ENCODE peak calls at places on chromosomes 13 and 19, in seven cellular contexts. One of them, this sample, is unnamed.

GRCh38 chr13:94559201-94559795 is 36.7 kb downstream of the TGDS start:
- DNase-seq in fibroblast of pulmonary artery: no peak
- DNase-seq in endothelial cell: no peak
- DNase-seq in hepatocyte: no peak
- DNase-seq in pancreas: no peak
- DNase-seq in lower leg skin: no peak
- DNase-seq in tibial artery: no peak
- DNase-seq in this sample: no peak

GRCh38 chr13:21998279-21998678 is 327.4 kb downstream of the FGF9 start:
- DNase-seq in fibroblast of pulmonary artery: no peak
- DNase-seq in endothelial cell: no peak
- DNase-seq in hepatocyte: no peak
- DNase-seq in pancreas: no peak
- DNase-seq in lower leg skin: no peak
- DNase-seq in tibial artery: no peak
- DNase-seq in this sample: no peak

GRCh38 chr19:14770944-14771839 is 7.2 kb downstream of the ADGRE2 start:
- DNase-seq in fibroblast of pulmonary artery: no peak
- DNase-seq in endothelial cell: no peak
- DNase-seq in hepatocyte: no peak
- DNase-seq in pancreas: no peak
- DNase-seq in lower leg skin: no peak
- DNase-seq in tibial artery: no peak
- DNase-seq in this sample: no peak

GRCh38 chr13:23268441-23268840 is 87.7 kb downstream of the SGCG start:
- DNase-seq in fibroblast of pulmonary artery: no peak
- DNase-seq in endothelial cell: no peak
- DNase-seq in hepatocyte: no peak
- DNase-seq in pancreas: no peak
- DNase-seq in lower leg skin: no peak
- DNase-seq in tibial artery: no peak
- DNase-seq in this sample: no peak

GRCh38 chr19:41702208-41702651 is 6.2 kb upstream of the CEACAM5 start:
- DNase-seq in fibroblast of pulmonary artery: peak
- DNase-seq in endothelial cell: no peak
- DNase-seq in hepatocyte: no peak
- DNase-seq in pancreas: no peak
- DNase-seq in lower leg skin: no peak
- DNase-seq in tibial artery: no peak
- DNase-seq in this sample: no peak

GRCh38 chr19:1474011-1474764 is 4.8 kb downstream of the C19orf25 start:
- DNase-seq in fibroblast of pulmonary artery: no peak
- DNase-seq in endothelial cell: no peak
- DNase-seq in hepatocyte: no peak
- DNase-seq in pancreas: no peak
- DNase-seq in lower leg skin: no peak
- DNase-seq in tibial artery: no peak
- DNase-seq in this sample: no peak

GRCh38 chr13:59343993-59344780 is 819.5 kb downstream of the DIAPH3 start:
- DNase-seq in fibroblast of pulmonary artery: no peak
- DNase-seq in endothelial cell: no peak
- DNase-seq in hepatocyte: no peak
- DNase-seq in pancreas: peak
- DNase-seq in lower leg skin: no peak
- DNase-seq in tibial artery: no peak
- DNase-seq in this sample: no peak

GRCh38 chr13:86633346-86633745 is 834.1 kb upstream of the SLITRK6 start:
- DNase-seq in fibroblast of pulmonary artery: no peak
- DNase-seq in endothelial cell: no peak
- DNase-seq in hepatocyte: no peak
- DNase-seq in pancreas: no peak
- DNase-seq in lower leg skin: no peak
- DNase-seq in tibial artery: no peak
- DNase-seq in this sample: no peak

GRCh38 chr19:58571575-58571947 is 1.6 kb downstream of the MZF1 start:
- DNase-seq in fibroblast of pulmonary artery: no peak
- DNase-seq in endothelial cell: no peak
- DNase-seq in hepatocyte: peak
- DNase-seq in pancreas: peak
- DNase-seq in lower leg skin: no peak
- DNase-seq in tibial artery: peak
- DNase-seq in this sample: peak

GRCh38 chr13:104408733-104409132 is 1342.5 kb upstream of the SLC10A2 start:
- DNase-seq in fibroblast of pulmonary artery: peak
- DNase-seq in endothelial cell: no peak
- DNase-seq in hepatocyte: no peak
- DNase-seq in pancreas: no peak
- DNase-seq in lower leg skin: no peak
- DNase-seq in tibial artery: no peak
- DNase-seq in this sample: no peak

GRCh38 chr19:8512115-8512967 is 1.6 kb downstream of the ZNF414 start:
- DNase-seq in fibroblast of pulmonary artery: peak
- DNase-seq in endothelial cell: no peak
- DNase-seq in hepatocyte: no peak
- DNase-seq in pancreas: no peak
- DNase-seq in lower leg skin: no peak
- DNase-seq in tibial artery: no peak
- DNase-seq in this sample: no peak

GRCh38 chr19:30693179-30693578 is 321.0 kb downstream of the ZNF536 start:
- DNase-seq in fibroblast of pulmonary artery: no peak
- DNase-seq in endothelial cell: no peak
- DNase-seq in hepatocyte: no peak
- DNase-seq in pancreas: no peak
- DNase-seq in lower leg skin: no peak
- DNase-seq in tibial artery: no peak
- DNase-seq in this sample: no peak

GRCh38 chr19:30694156-30694555 is 322.0 kb downstream of the ZNF536 start:
- DNase-seq in fibroblast of pulmonary artery: no peak
- DNase-seq in endothelial cell: no peak
- DNase-seq in hepatocyte: no peak
- DNase-seq in pancreas: no peak
- DNase-seq in lower leg skin: no peak
- DNase-seq in tibial artery: no peak
- DNase-seq in this sample: no peak

GRCh38 chr19:30695171-30695875 is 323.1 kb downstream of the ZNF536 start:
- DNase-seq in fibroblast of pulmonary artery: no peak
- DNase-seq in endothelial cell: peak
- DNase-seq in hepatocyte: no peak
- DNase-seq in pancreas: no peak
- DNase-seq in lower leg skin: no peak
- DNase-seq in tibial artery: no peak
- DNase-seq in this sample: no peak

GRCh38 chr19:30699871-30700280 is 327.7 kb downstream of the ZNF536 start:
- DNase-seq in fibroblast of pulmonary artery: no peak
- DNase-seq in endothelial cell: no peak
- DNase-seq in hepatocyte: no peak
- DNase-seq in pancreas: no peak
- DNase-seq in lower leg skin: no peak
- DNase-seq in tibial artery: no peak
- DNase-seq in this sample: no peak

GRCh38 chr19:30696514-30696913 is 324.3 kb downstream of the ZNF536 start:
- DNase-seq in fibroblast of pulmonary artery: no peak
- DNase-seq in endothelial cell: peak
- DNase-seq in hepatocyte: peak
- DNase-seq in pancreas: peak
- DNase-seq in lower leg skin: no peak
- DNase-seq in tibial artery: peak
- DNase-seq in this sample: peak
- TF ChIP-seq CTCF in fibroblast of pulmonary artery: peak
- TF ChIP-seq CTCF in endothelial cell: peak
- TF ChIP-seq CTCF in hepatocyte: peak
- TF ChIP-seq CTCF in pancreas: peak
- TF ChIP-seq CTCF in lower leg skin: no peak
- TF ChIP-seq CTCF in tibial artery: no peak
- TF ChIP-seq CTCF in this sample: no peak

GRCh38 chr19:43767818-43768217 is 13.0 kb downstream of the KCNN4 start:
- DNase-seq in fibroblast of pulmonary artery: no peak
- DNase-seq in endothelial cell: no peak
- DNase-seq in hepatocyte: no peak
- DNase-seq in pancreas: no peak
- DNase-seq in lower leg skin: no peak
- DNase-seq in tibial artery: no peak
- DNase-seq in this sample: no peak
- TF ChIP-seq CTCF in fibroblast of pulmonary artery: no peak
- TF ChIP-seq CTCF in endothelial cell: no peak
- TF ChIP-seq CTCF in hepatocyte: no peak
- TF ChIP-seq CTCF in pancreas: no peak
- TF ChIP-seq CTCF in lower leg skin: no peak
- TF ChIP-seq CTCF in tibial artery: no peak
- TF ChIP-seq CTCF in this sample: no peak

DNA sequence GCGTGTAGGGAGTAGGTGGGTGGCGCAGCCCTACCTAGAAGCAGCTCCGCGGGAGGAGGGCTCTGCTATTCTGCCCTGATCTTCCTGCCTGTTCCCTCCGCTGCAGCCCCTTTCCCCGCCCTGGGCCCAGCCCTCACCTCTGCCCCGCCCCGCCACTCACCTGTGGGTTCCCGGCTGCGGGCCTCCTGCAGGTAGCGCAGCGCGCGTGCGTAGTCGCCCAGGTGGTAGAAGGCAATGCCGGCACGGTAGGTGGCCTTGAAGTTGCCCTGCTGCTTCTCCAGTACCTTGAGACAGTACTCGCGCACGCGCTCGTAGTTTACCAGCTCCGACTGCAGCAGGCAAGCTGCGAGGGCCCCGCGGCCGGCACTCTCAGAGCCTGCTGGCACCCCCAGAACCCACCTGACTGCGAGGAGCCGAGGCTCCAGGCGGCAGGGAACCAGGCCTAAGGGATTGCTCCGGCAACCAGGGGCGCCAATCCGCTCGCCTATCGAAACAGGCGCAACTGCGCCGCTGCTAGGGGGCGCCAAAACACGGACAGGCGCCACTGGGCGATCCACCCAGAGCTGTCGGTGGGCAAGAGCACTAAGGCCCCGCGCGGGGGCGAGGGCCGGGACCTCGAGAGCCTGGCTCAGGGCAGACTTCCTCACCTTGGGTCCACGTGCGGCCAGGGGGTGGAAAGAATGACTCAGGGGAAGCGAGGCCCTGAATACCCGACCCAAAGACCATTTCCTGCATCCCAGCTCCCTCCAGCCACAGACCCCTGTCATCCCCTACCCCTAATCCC is 965 bp downstream of the TTC9B start:
- DNase-seq in fibroblast of pulmonary artery: no peak
- DNase-seq in endothelial cell: peak
- DNase-seq in hepatocyte: peak
- DNase-seq in pancreas: peak
- DNase-seq in lower leg skin: no peak
- DNase-seq in tibial artery: no peak
- DNase-seq in this sample: no peak
- TF ChIP-seq CTCF in fibroblast of pulmonary artery: peak
- TF ChIP-seq CTCF in endothelial cell: peak
- TF ChIP-seq CTCF in hepatocyte: peak
- TF ChIP-seq CTCF in pancreas: no peak
- TF ChIP-seq CTCF in lower leg skin: no peak
- TF ChIP-seq CTCF in tibial artery: no peak
- TF ChIP-seq CTCF in this sample: no peak

GRCh38 chr13:26602783-26603182 is 45.3 kb downstream of the WASF3 start:
- DNase-seq in fibroblast of pulmonary artery: no peak
- DNase-seq in endothelial cell: no peak
- DNase-seq in hepatocyte: no peak
- DNase-seq in pancreas: no peak
- DNase-seq in lower leg skin: no peak
- DNase-seq in tibial artery: no peak
- DNase-seq in this sample: no peak

GRCh38 chr13:26599403-26599802 is 41.9 kb downstream of the WASF3 start:
- DNase-seq in fibroblast of pulmonary artery: no peak
- DNase-seq in endothelial cell: no peak
- DNase-seq in hepatocyte: no peak
- DNase-seq in pancreas: no peak
- DNase-seq in lower leg skin: no peak
- DNase-seq in tibial artery: no peak
- DNase-seq in this sample: no peak

GRCh38 chr13:26599885-26600284 is 42.4 kb downstream of the WASF3 start:
- DNase-seq in fibroblast of pulmonary artery: no peak
- DNase-seq in endothelial cell: no peak
- DNase-seq in hepatocyte: no peak
- DNase-seq in pancreas: no peak
- DNase-seq in lower leg skin: no peak
- DNase-seq in tibial artery: no peak
- DNase-seq in this sample: no peak

GRCh38 chr13:26600345-26600761 is 42.9 kb downstream of the WASF3 start:
- DNase-seq in fibroblast of pulmonary artery: no peak
- DNase-seq in endothelial cell: no peak
- DNase-seq in hepatocyte: no peak
- DNase-seq in pancreas: no peak
- DNase-seq in lower leg skin: peak
- DNase-seq in tibial artery: no peak
- DNase-seq in this sample: no peak

DNA sequence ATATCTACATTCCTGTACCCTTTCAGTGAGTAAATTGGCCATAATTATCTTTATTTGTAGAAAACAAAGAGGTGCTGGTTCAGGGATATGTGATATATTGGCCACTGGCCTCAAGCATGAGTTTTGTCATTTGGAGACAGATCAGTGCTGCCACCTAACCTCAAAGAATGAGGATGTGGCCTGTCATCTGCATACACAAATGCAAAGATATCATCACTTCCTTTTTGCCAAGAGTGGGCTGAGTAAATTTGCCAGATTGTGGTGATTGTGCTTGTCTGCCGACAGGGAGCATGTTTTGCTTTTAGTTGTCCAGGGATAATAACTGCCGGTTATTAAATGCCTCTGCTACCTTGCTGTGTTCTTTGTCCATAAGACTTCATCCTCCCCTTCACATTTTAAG is 44.2 kb downstream of the WASF3 start:
- DNase-seq in fibroblast of pulmonary artery: peak
- DNase-seq in endothelial cell: no peak
- DNase-seq in hepatocyte: no peak
- DNase-seq in pancreas: no peak
- DNase-seq in lower leg skin: no peak
- DNase-seq in tibial artery: no peak
- DNase-seq in this sample: no peak
- TF ChIP-seq CTCF in fibroblast of pulmonary artery: no peak
- TF ChIP-seq CTCF in endothelial cell: no peak
- TF ChIP-seq CTCF in hepatocyte: no peak
- TF ChIP-seq CTCF in pancreas: no peak
- TF ChIP-seq CTCF in lower leg skin: no peak
- TF ChIP-seq CTCF in tibial artery: no peak
- TF ChIP-seq CTCF in this sample: no peak

GRCh38 chr13:48731957-48732569 is 78.3 kb downstream of the CYSLTR2 start:
- DNase-seq in fibroblast of pulmonary artery: peak
- DNase-seq in endothelial cell: peak
- DNase-seq in hepatocyte: peak
- DNase-seq in pancreas: peak
- DNase-seq in lower leg skin: no peak
- DNase-seq in tibial artery: no peak
- DNase-seq in this sample: no peak
- TF ChIP-seq CTCF in fibroblast of pulmonary artery: peak
- TF ChIP-seq CTCF in endothelial cell: peak
- TF ChIP-seq CTCF in hepatocyte: peak
- TF ChIP-seq CTCF in pancreas: peak
- TF ChIP-seq CTCF in lower leg skin: no peak
- TF ChIP-seq CTCF in tibial artery: peak
- TF ChIP-seq CTCF in this sample: peak

GRCh38 chr13:25149670-25150069 is 22.4 kb downstream of the AMER2 start:
- DNase-seq in fibroblast of pulmonary artery: no peak
- DNase-seq in endothelial cell: no peak
- DNase-seq in hepatocyte: no peak
- DNase-seq in pancreas: no peak
- DNase-seq in lower leg skin: no peak
- DNase-seq in tibial artery: no peak
- DNase-seq in this sample: no peak
- TF ChIP-seq CTCF in fibroblast of pulmonary artery: no peak
- TF ChIP-seq CTCF in endothelial cell: no peak
- TF ChIP-seq CTCF in hepatocyte: no peak
- TF ChIP-seq CTCF in pancreas: no peak
- TF ChIP-seq CTCF in lower leg skin: no peak
- TF ChIP-seq CTCF in tibial artery: no peak
- TF ChIP-seq CTCF in this sample: no peak

GRCh38 chr19:18915639-18916038 is 3.5 kb downstream of the COPE start:
- DNase-seq in fibroblast of pulmonary artery: peak
- DNase-seq in endothelial cell: peak
- DNase-seq in hepatocyte: no peak
- DNase-seq in pancreas: no peak
- DNase-seq in lower leg skin: no peak
- DNase-seq in tibial artery: no peak
- DNase-seq in this sample: no peak
- TF ChIP-seq CTCF in fibroblast of pulmonary artery: peak
- TF ChIP-seq CTCF in endothelial cell: peak
- TF ChIP-seq CTCF in hepatocyte: peak
- TF ChIP-seq CTCF in pancreas: no peak
- TF ChIP-seq CTCF in lower leg skin: no peak
- TF ChIP-seq CTCF in tibial artery: no peak
- TF ChIP-seq CTCF in this sample: no peak